ENCODE peak calls at places on chromosomes 6 and 20, in seven cellular contexts. Z is kidney tubule cell; J is NCI-H524; V is fibroblast of mammary gland; F is AG09309; P is stimulated activated naive CD4-positive, alpha-beta T cell treated with Interleukin-2 at 50 U/mL for 16 hours; H is activated T-helper 9 cell treated with anti-CD3 and anti-CD28 coated beads, Interleukin-2, amount 50 U/mL, for 16 hours. M is an unnamed sample.

GRCh38 chr6:45791600-45792168 is 224.0 kb downstream of the CLIC5 start:
- DNase-seq in Z (peak; percentile 85), J (no peak), V (peak; percentile 37), F (peak; percentile 49), P (no peak), H (no peak), M (no peak)

GRCh38 chr6:151240861-151241642 is 1.3 kb downstream of the AKAP12 start:
- DNase-seq in Z (peak; percentile 67), J (peak; percentile 73), V (peak; percentile 67), F (no peak), P (no peak), H (no peak), M (peak; percentile 86)

GRCh38 chr6:149200282-149200936 is 117.1 kb upstream of the TAB2 start:
- DNase-seq in Z (no peak), J (no peak), V (no peak), F (no peak), P (no peak), H (no peak), M (no peak)

GRCh38 chr6:33418690-33419291 is 884 bp upstream of the CUTA start:
- DNase-seq in Z (peak; percentile 30), J (no peak), V (peak; percentile 34), F (no peak), P (peak; percentile 62), H (no peak), M (peak; percentile 55)

GRCh38 chr20:51958636-51959542 is 156.6 kb upstream of the SALL4 start:
- DNase-seq in Z (no peak), J (no peak), V (peak; percentile 11), F (no peak), P (no peak), H (no peak), M (no peak)

GRCh38 chr6:89356644-89357043 is 4.1 kb upstream of the UBE2J1 start:
- DNase-seq in Z (no peak), J (peak; percentile 10), V (no peak), F (no peak), P (no peak), H (no peak), M (peak; percentile 23)

GRCh38 chr20:12237772-12238171 is 320.1 kb downstream of the BTBD3 start:
- DNase-seq in Z (no peak), J (no peak), V (peak; percentile 35), F (no peak), P (no peak), H (no peak), M (no peak)

GRCh38 chr6:153334121-153334520 is 203.0 kb upstream of the RGS17 start:
- DNase-seq in Z (no peak), J (no peak), V (no peak), F (no peak), P (no peak), H (no peak), M (no peak)

GRCh38 chr20:34941224-34941623 is 14.4 kb downstream of the GSS start:
- DNase-seq in Z (peak; percentile 29), J (no peak), V (no peak), F (no peak), P (no peak), H (no peak), M (peak; percentile 72)

GRCh38 chr6:152277826-152278247 is 359.3 kb downstream of the SYNE1 start:
- DNase-seq in Z (no peak), J (peak; percentile 96), V (no peak), F (no peak), P (no peak), H (no peak), M (no peak)

GRCh38 chr20:32667030-32667429 is 6.7 kb downstream of the C20orf203 start:
- DNase-seq in Z (no peak), J (no peak), V (no peak), F (no peak), P (no peak), H (no peak), M (no peak)

GRCh38 chr20:52130406-52130805 is 61.2 kb downstream of the ZFP64 start:
- DNase-seq in Z (no peak), J (no peak), V (peak; percentile 5), F (no peak), P (no peak), H (no peak), M (no peak)

GRCh38 chr6:52570291-52570700 is 6.6 kb downstream of the TRAM2 start:
- DNase-seq in Z (peak; percentile 58), J (no peak), V (peak; percentile 73), F (no peak), P (no peak), H (no peak), M (no peak)

GRCh38 chr6:73631849-73632248 is 21.9 kb downstream of the SLC17A5 start:
- DNase-seq in Z (no peak), J (no peak), V (peak; percentile 80), F (no peak), P (no peak), H (no peak), M (no peak)

GRCh38 chr6:148628251-148628650 is 118.6 kb upstream of the UST start:
- DNase-seq in Z (no peak), J (peak; percentile 42), V (peak; percentile 30), F (no peak), P (no peak), H (no peak), M (no peak)

GRCh38 chr20:10115021-10115420 is 80.2 kb downstream of the ANKEF1 start:
- DNase-seq in Z (peak; percentile 61), J (no peak), V (peak; percentile 94), F (peak; percentile 70), P (no peak), H (no peak), M (peak; percentile 86)

GRCh38 chr20:29419378-29419777 is 1838.1 kb upstream of the DEFB115 start:
- DNase-seq in Z (no peak), J (no peak), V (no peak), F (no peak), P (no peak), H (no peak), M (no peak)

GRCh38 chr6:13351271-13351670 is 22.9 kb upstream of the TBC1D7 start:
- DNase-seq in Z (no peak), J (no peak), V (no peak), F (no peak), P (no peak), H (no peak), M (no peak)

GRCh38 chr6:77548190-77548589 is 84.9 kb upstream of the HTR1B start:
- DNase-seq in Z (no peak), J (no peak), V (no peak), F (no peak), P (no peak), H (no peak), M (peak; percentile 21)

GRCh38 chr6:169827372-169827771 is 76.0 kb downstream of the ERMARD start:
- DNase-seq in Z (no peak), J (no peak), V (no peak), F (no peak), P (no peak), H (no peak), M (no peak)

GRCh38 chr20:19254956-19255355 is 42.5 kb downstream of the SLC24A3 start:
- DNase-seq in Z (no peak), J (no peak), V (peak; percentile 15), F (no peak), P (no peak), H (no peak), M (peak; percentile 10)

GRCh38 chr20:17227669-17228623 is 1.1 kb downstream of the PCSK2 start:
- DNase-seq in Z (peak; percentile 11), J (peak; percentile 54), V (no peak), F (no peak), P (no peak), H (no peak), M (peak; percentile 66)

GRCh38 chr6:96947055-96947454 is 22.5 kb downstream of the KLHL32 start:
- DNase-seq in Z (peak; percentile 56), J (no peak), V (no peak), F (no peak), P (no peak), H (no peak), M (no peak)

GRCh38 chr6:143368426-143368825 is 82.1 kb downstream of the ADAT2 start:
- DNase-seq in Z (peak; percentile 44), J (no peak), V (peak; percentile 81), F (no peak), P (no peak), H (no peak), M (no peak)

GRCh38 chr6:42129360-42129676 is 13.1 kb downstream of the C6orf132 start:
- DNase-seq in Z (no peak), J (no peak), V (no peak), F (no peak), P (no peak), H (no peak), M (no peak)

GRCh38 chr6:104943781-104944180 is 13.1 kb upstream of the LIN28B start:
- DNase-seq in Z (peak; percentile 5), J (peak; percentile 55), V (peak; percentile 18), F (no peak), P (no peak), H (no peak), M (no peak)

GRCh38 chr6:145245119-145245518 is 490.2 kb downstream of the EPM2A start:
- DNase-seq in Z (no peak), J (no peak), V (peak; percentile 30), F (no peak), P (no peak), H (no peak), M (no peak)

GRCh38 chr20:49635171-49635570 is 67.2 kb upstream of the PTGIS start:
- DNase-seq in Z (peak; percentile 25), J (no peak), V (no peak), F (no peak), P (no peak), H (no peak), M (no peak)

GRCh38 chr20:11178946-11179654 is 505.3 kb upstream of the JAG1 start:
- DNase-seq in Z (peak; percentile 98), J (no peak), V (peak; percentile 53), F (no peak), P (no peak), H (no peak), M (no peak)

GRCh38 chr20:52494244-52494643 is 302.7 kb upstream of the ZFP64 start:
- DNase-seq in Z (peak; percentile 97), J (no peak), V (peak; percentile 87), F (peak; percentile 91), P (peak; percentile 43), H (peak; percentile 16), M (peak; percentile 65)

GRCh38 chr6:136468711-136469110 is 81.5 kb downstream of the MAP7 start:
- DNase-seq in Z (no peak), J (no peak), V (no peak), F (no peak), P (no peak), H (no peak), M (no peak)

GRCh38 chr6:38215651-38216319 is 396.3 kb downstream of the ZFAND3 start:
- DNase-seq in Z (no peak), J (no peak), V (no peak), F (no peak), P (no peak), H (no peak), M (no peak)

GRCh38 chr6:14365393-14365792 is 247.8 kb downstream of the CD83 start:
- DNase-seq in Z (peak; percentile 7), J (no peak), V (peak; percentile 16), F (no peak), P (no peak), H (no peak), M (no peak)

GRCh38 chr6:12490376-12490903 is 200.3 kb downstream of the EDN1 start:
- DNase-seq in Z (no peak), J (no peak), V (peak; percentile 17), F (no peak), P (no peak), H (no peak), M (peak; percentile 44)

GRCh38 chr20:36491901-36492617 is 49.3 kb upstream of the MYL9 start:
- DNase-seq in Z (peak; percentile 24), J (no peak), V (no peak), F (no peak), P (peak; percentile 20), H (peak; percentile 26), M (no peak)

GRCh38 chr6:42845327-42845694 is 34.1 kb upstream of the RPL7L1 start:
- DNase-seq in Z (no peak), J (no peak), V (no peak), F (no peak), P (no peak), H (no peak), M (peak; percentile 36)